ENCODE peak calls at places on chromosomes 13 and 19, in ten cellular contexts. G is mesothelial cell of epicardium, K is GM13976, F is SK-N-SH, D is fibroblast of pulmonary artery, Z is heart right ventricle, U is hepatocyte, Y is H9, I is nephron progenitor cell, C is tibial artery. S is an unnamed sample.

GRCh38 chr13:68056816-68057710 is 826.9 kb upstream of the PCDH9 start:
- DNase-seq in G (no peak), K (no peak), U (peak; percentile 20), F (no peak), D (peak; percentile 61), C (no peak), Y (no peak), I (no peak), Z (no peak), S (no peak)

GRCh38 chr13:20580257-20580656 is 13.3 kb downstream of the IFT88 start:
- DNase-seq in I (no peak), D (peak; percentile 20), Z (no peak), U (no peak), G (no peak), Y (no peak), K (no peak), F (no peak), C (no peak), S (no peak)

GRCh38 chr13:112729408-112729807 is 39.6 kb downstream of the ATP11A start:
- DNase-seq in G (no peak), F (no peak), I (no peak), D (peak; percentile 17), Z (peak; percentile 70), U (no peak), C (peak; percentile 12), Y (peak; percentile 23), K (no peak), S (no peak)

GRCh38 chr19:49690656-49691242 is at the start of gene CPT1C:
- DNase-seq in Z (peak; percentile 82), K (peak; percentile 73), Y (peak; percentile 93), G (peak; percentile 62), C (peak; percentile 75), F (peak; percentile 96), D (peak; percentile 71), U (peak; percentile 82), I (peak; percentile 87), S (peak; percentile 60)

GRCh38 chr19:524062-524674 is 7.4 kb upstream of the CDC34 start:
- DNase-seq in Z (no peak), I (no peak), Y (no peak), G (no peak), C (no peak), F (peak; percentile 75), K (no peak), D (no peak), U (no peak), S (no peak)

GRCh38 chr19:1324792-1325567 is 39.3 kb downstream of the EFNA2 start:
- DNase-seq in D (peak; percentile 69), F (peak; percentile 84), Z (peak; percentile 65), U (no peak), K (peak; percentile 68), C (peak; percentile 39), I (no peak), Y (no peak), G (no peak), S (peak; percentile 75)

GRCh38 chr13:21232599-21232998 is 56.1 kb downstream of the MRPL57 start:
- DNase-seq in D (no peak), K (no peak), U (no peak), Z (no peak), G (no peak), I (no peak), F (no peak), C (no peak), Y (no peak), S (no peak)

GRCh38 chr13:19083340-19083739 is 98.3 kb downstream of the TUBA3C start:
- DNase-seq in I (no peak), Z (no peak), C (no peak), U (no peak), G (no peak), K (no peak), D (no peak), Y (no peak), F (no peak), S (no peak)

GRCh38 chr19:19997656-19998268 is 41.5 kb downstream of the ZNF682 start:
- DNase-seq in C (no peak), U (no peak), K (no peak), Y (peak; percentile 74), F (peak; percentile 47), I (peak; percentile 11), D (no peak), Z (peak; percentile 21), G (no peak), S (peak; percentile 70)

GRCh38 chr19:5403968-5404640 is 51.1 kb upstream of the ZNRF4 start:
- DNase-seq in G (peak; percentile 91), K (peak; percentile 81), F (no peak), U (peak; percentile 94), Z (peak; percentile 83), C (peak; percentile 60), D (peak; percentile 90), Y (peak; percentile 94), I (peak; percentile 99), S (peak; percentile 79)

GRCh38 chr13:94617389-94618000 is 15.8 kb downstream of the GPR180 start:
- DNase-seq in Y (no peak), K (peak; percentile 21), G (no peak), U (peak; percentile 40), F (peak; percentile 32), C (no peak), D (peak; percentile 43), I (no peak), Z (no peak), S (peak; percentile 30)

GRCh38 chr13:100594731-100595130 is 6.1 kb upstream of the GGACT start:
- DNase-seq in F (no peak), D (no peak), Y (peak; percentile 67), K (no peak), C (no peak), I (peak; percentile 8), Z (no peak), G (no peak), U (peak; percentile 30), S (peak; percentile 22)
- TF ChIP-seq CTCF in F (peak; percentile 20), D (peak; percentile 45), Y (peak; percentile 77), K (peak; percentile 2), C (no peak), I (peak; percentile 19), Z (peak; percentile 9), G (no peak), U (peak; percentile 36), S (no peak)

GRCh38 chr13:79658333-79658975 is 177.5 kb downstream of the NDFIP2 start:
- DNase-seq in D (no peak), I (no peak), U (no peak), Z (peak; percentile 5), G (no peak), C (no peak), K (no peak), Y (no peak), F (peak; percentile 14), S (no peak)

GRCh38 chr13:79654520-79654919 is 173.6 kb downstream of the NDFIP2 start:
- DNase-seq in C (no peak), K (no peak), Z (no peak), I (no peak), F (no peak), D (no peak), U (no peak), G (no peak), Y (no peak), S (no peak)

GRCh38 chr13:79660361-79660760 is 179.4 kb downstream of the NDFIP2 start:
- DNase-seq in U (no peak), K (no peak), Z (no peak), Y (no peak), I (no peak), D (no peak), G (no peak), C (no peak), F (no peak), S (no peak)

GRCh38 chr13:79659161-79659560 is 178.2 kb downstream of the NDFIP2 start:
- DNase-seq in C (no peak), Y (no peak), Z (peak; percentile 43), G (no peak), D (peak; percentile 87), F (peak; percentile 33), I (no peak), U (no peak), K (no peak), S (no peak)

DNA sequence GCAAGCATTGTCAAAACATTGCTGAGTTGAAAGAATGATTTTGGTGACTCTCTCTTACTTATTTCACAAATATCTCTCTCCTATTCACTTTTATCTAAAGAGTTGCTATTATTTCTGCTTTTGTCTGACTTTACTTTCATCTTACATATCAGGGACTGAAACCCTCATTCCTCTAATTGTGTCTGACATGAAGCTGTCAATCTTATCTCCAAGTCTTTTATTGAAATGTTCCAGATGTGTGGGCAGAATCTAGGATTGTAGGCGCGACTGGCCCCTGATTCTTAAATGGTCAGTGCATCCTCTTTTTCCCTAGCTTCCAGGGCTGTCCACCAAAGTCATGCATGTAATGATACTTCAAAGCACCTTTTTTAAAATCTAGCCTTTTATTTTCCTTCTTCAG is 174.6 kb downstream of the NDFIP2 start:
- DNase-seq in K (no peak), I (no peak), C (no peak), Y (no peak), G (no peak), D (no peak), U (no peak), Z (no peak), F (no peak), S (no peak)
- TF ChIP-seq CTCF in K (no peak), I (no peak), C (no peak), Y (no peak), G (no peak), D (no peak), U (no peak), Z (no peak), F (no peak), S (no peak)

GRCh38 chr19:14378890-14379289 is 2.4 kb upstream of the ADGRE5 start:
- DNase-seq in G (no peak), C (no peak), Z (no peak), Y (no peak), U (no peak), D (no peak), F (peak; percentile 51), K (no peak), I (no peak), S (no peak)

GRCh38 chr19:14385492-14385891 is 4.2 kb downstream of the ADGRE5 start:
- DNase-seq in C (no peak), Y (no peak), I (no peak), K (peak; percentile 41), G (no peak), Z (no peak), D (no peak), U (no peak), F (no peak), S (no peak)

GRCh38 chr19:14383898-14384669 is 2.8 kb downstream of the ADGRE5 start:
- DNase-seq in C (peak; percentile 56), D (peak; percentile 45), F (no peak), G (no peak), I (no peak), U (no peak), K (peak; percentile 76), Y (no peak), Z (no peak), S (peak; percentile 84)

GRCh38 chr19:14383556-14383897 is 2.3 kb downstream of the ADGRE5 start:
- DNase-seq in G (no peak), F (no peak), Y (no peak), K (no peak), D (peak; percentile 46), U (no peak), C (no peak), I (no peak), Z (peak; percentile 42), S (no peak)

GRCh38 chr19:14381689-14382474 is 638 bp downstream of the ADGRE5 start:
- DNase-seq in C (peak; percentile 62), I (no peak), K (peak; percentile 25), U (no peak), Z (peak; percentile 40), Y (no peak), F (no peak), D (peak; percentile 61), G (no peak), S (peak; percentile 88)
- TF ChIP-seq CTCF in C (no peak), I (no peak), K (no peak), U (no peak), Z (no peak), Y (no peak), F (no peak), D (no peak), G (no peak), S (no peak)

GRCh38 chr13:41596190-41596589 is 138.8 kb downstream of the RGCC start:
- DNase-seq in Y (no peak), C (no peak), G (no peak), Z (no peak), I (no peak), U (no peak), K (no peak), F (no peak), D (peak; percentile 56), S (no peak)
- TF ChIP-seq CTCF in Y (no peak), C (no peak), G (no peak), Z (peak; percentile 20), I (no peak), U (peak; percentile 34), K (no peak), F (no peak), D (peak; percentile 40), S (no peak)